ENCODE peak calls at places on chromosomes 13 and 19, in seven cellular contexts. B, I, O, Q, R, D and N are unnamed samples.

GRCh38 chr19:18156841-18157464 is 4.0 kb downstream of the PIK3R2 start:
- DNase-seq in B (peak), I (peak), O (no peak), Q (peak), R (peak), D (peak), N (peak)

GRCh38 chr13:31201341-31202024 is 1.7 kb downstream of the B3GLCT start:
- DNase-seq in B (peak), I (no peak), O (no peak), Q (peak), R (peak), D (peak), N (peak)

GRCh38 chr13:112067121-112067741 is at the start of gene SOX1:
- DNase-seq in B (no peak), I (no peak), O (peak), Q (no peak), R (no peak), D (no peak), N (no peak)

GRCh38 chr19:1026189-1027019 is at the start of gene CNN2:
- DNase-seq in B (peak), I (peak), O (peak), Q (peak), R (peak), D (peak), N (peak)

GRCh38 chr19:927044-927706 is 1.3 kb downstream of the ARID3A start:
- DNase-seq in B (no peak), I (peak), O (peak), Q (no peak), R (no peak), D (peak), N (no peak)

GRCh38 chr19:4638828-4639530 is at the start of gene TNFAIP8L1:
- DNase-seq in B (peak), I (peak), O (peak), Q (peak), R (peak), D (peak), N (peak)

GRCh38 chr13:113554333-113554700 is 30.2 kb upstream of the TFDP1 start:
- DNase-seq in B (no peak), I (peak), O (no peak), Q (no peak), R (no peak), D (no peak), N (no peak)

GRCh38 chr13:101875717-101876393 is 423.4 kb downstream of the ITGBL1 start:
- DNase-seq in B (peak), I (no peak), O (no peak), Q (peak), R (no peak), D (peak), N (peak)

GRCh38 chr19:39449116-39449797 is 3.9 kb downstream of the SUPT5H start:
- DNase-seq in B (no peak), I (no peak), O (no peak), Q (no peak), R (no peak), D (no peak), N (no peak)

GRCh38 chr13:23868521-23868920 is 20.7 kb downstream of the MIPEP start:
- DNase-seq in B (peak), I (no peak), O (no peak), Q (peak), R (no peak), D (peak), N (peak)

GRCh38 chr19:5050016-5050656 is 81.2 kb downstream of the KDM4B start:
- DNase-seq in B (no peak), I (no peak), O (no peak), Q (no peak), R (no peak), D (no peak), N (no peak)

GRCh38 chr13:110447801-110448200 is 113.7 kb downstream of the RAB20 start:
- DNase-seq in B (no peak), I (no peak), O (no peak), Q (no peak), R (no peak), D (no peak), N (no peak)

GRCh38 chr13:76019421-76020044 is 383.4 kb downstream of the LMO7 start:
- DNase-seq in B (no peak), I (no peak), O (peak), Q (no peak), R (peak), D (no peak), N (no peak)

GRCh38 chr13:26540319-26540718 is 17.2 kb upstream of the WASF3 start:
- DNase-seq in B (no peak), I (no peak), O (no peak), Q (no peak), R (no peak), D (no peak), N (no peak)

DNA sequence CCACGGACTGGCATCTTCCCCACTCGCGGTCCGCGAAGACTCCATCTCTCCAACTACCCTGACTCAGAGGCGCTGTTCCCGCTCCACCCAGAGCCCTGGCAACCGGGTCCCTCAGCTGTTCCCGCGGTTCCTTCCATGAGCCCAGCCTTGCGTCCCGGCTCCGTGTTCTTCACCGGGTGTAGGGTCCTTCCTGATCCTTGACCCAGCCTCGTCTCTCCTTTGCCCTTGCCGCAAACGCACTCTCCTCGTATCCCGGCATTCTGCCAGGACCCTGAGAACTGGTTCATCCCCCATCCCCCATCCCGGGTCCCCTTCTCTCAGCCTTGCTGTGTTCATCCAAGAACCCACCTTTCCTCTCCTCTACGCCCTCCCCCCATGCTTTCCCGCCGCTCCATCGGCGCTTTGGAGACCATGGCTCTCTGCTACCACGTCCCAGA is 705 bp downstream of the ICAM5 start:
- DNase-seq in B (peak), I (no peak), O (peak), Q (no peak), R (no peak), D (no peak), N (peak)
- TF ChIP-seq CTCF in B (no peak), I (no peak), O (no peak), Q (no peak), R (no peak), D (no peak), N (no peak)

GRCh38 chr19:34275705-34276104 is 21.4 kb downstream of the GARRE1 start:
- DNase-seq in B (no peak), I (no peak), O (no peak), Q (no peak), R (no peak), D (no peak), N (no peak)

GRCh38 chr19:34273121-34273845 is 18.9 kb downstream of the GARRE1 start:
- DNase-seq in B (no peak), I (no peak), O (no peak), Q (no peak), R (no peak), D (no peak), N (no peak)

GRCh38 chr19:34276614-34277013 is 22.3 kb downstream of the GARRE1 start:
- DNase-seq in B (no peak), I (no peak), O (no peak), Q (peak), R (no peak), D (no peak), N (no peak)

GRCh38 chr19:34274284-34274826 is 20.0 kb downstream of the GARRE1 start:
- DNase-seq in B (peak), I (no peak), O (no peak), Q (no peak), R (no peak), D (no peak), N (no peak)

GRCh38 chr19:34274827-34275625 is 20.7 kb downstream of the GARRE1 start:
- DNase-seq in B (peak), I (no peak), O (no peak), Q (peak), R (no peak), D (peak), N (peak)
- H3K27ac ChIP-seq in B (peak), I (no peak), O (no peak), Q (peak), R (peak), D (peak), N (no peak)

DNA sequence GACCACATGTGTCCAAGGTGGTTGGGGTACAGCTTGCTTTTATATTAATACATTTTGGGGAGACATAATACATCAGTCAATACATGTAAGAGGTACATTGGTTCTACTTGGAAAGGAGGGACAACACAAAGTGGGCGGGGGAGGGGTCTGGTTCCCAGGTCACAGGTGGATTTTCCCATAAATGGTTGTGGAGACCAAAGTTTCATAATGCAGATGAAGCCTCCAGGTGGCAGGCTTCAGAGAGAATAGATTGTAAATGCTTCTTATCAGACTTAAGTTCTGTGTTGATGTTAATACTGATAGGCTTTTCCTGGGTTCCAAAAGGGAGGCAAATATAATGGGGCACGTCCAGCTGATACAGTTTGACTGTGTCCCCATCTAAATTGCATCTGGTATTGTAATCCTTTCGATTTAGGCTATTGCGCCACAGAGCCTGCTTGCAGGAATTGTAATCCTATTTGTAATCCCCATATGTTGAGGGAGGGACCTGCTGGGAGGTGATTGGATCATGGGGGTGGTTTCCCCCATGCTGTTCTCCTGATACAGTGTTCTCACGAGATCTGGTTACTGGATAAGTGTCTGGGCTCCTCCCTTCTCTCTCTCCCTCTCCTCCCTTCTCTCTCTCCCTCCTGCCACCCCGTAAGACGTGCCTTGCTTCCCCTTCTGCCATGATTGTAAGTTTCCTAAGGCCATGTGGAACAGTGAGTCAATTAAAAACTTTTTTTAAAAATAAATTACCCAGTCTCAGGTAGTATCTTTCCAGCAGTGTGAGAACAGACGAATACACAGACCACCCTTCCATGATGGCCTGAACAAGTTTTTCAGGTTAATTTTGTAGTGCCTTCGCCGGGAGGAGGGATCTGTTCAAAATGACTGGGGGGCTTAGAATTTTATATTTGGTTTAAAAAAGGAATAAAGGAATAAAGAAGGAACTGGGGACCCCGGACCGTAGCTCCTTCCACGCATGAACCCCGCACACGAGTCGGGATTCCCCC is 44.9 kb downstream of the ZNF823 start:
- DNase-seq in B (peak), I (no peak), O (peak), Q (peak), R (no peak), D (peak), N (peak)
- TF ChIP-seq CTCF in B (peak), I (no peak), O (no peak), Q (no peak), R (no peak), D (no peak), N (no peak)

GRCh38 chr13:98313023-98313937 is 136.2 kb upstream of the RNF113B start:
- DNase-seq in B (no peak), I (no peak), O (no peak), Q (no peak), R (no peak), D (no peak), N (no peak)
- H3K27ac ChIP-seq in B (no peak), I (peak), O (no peak), Q (no peak), R (no peak), D (no peak), N (no peak)